ENCODE peak calls at places on chromosomes 2 and 18, in four cellular contexts. One of them, this sample, is unnamed.

GRCh38 chr18:70490008-70490933 is 201.4 kb downstream of the SOCS6 start:
- DNase-seq in fibroblast of pulmonary artery: peak; percentile 74
- DNase-seq in body of pancreas: peak; percentile 43
- DNase-seq in sigmoid colon: no peak
- DNase-seq in this sample: peak; percentile 70

GRCh38 chr2:190505696-190506095 is 28.8 kb downstream of the NEMP2 start:
- DNase-seq in fibroblast of pulmonary artery: no peak
- DNase-seq in body of pancreas: no peak
- DNase-seq in sigmoid colon: no peak
- DNase-seq in this sample: no peak

GRCh38 chr2:54678719-54679118 is 44.7 kb upstream of the EML6 start:
- DNase-seq in fibroblast of pulmonary artery: no peak
- DNase-seq in body of pancreas: no peak
- DNase-seq in sigmoid colon: no peak
- DNase-seq in this sample: no peak

GRCh38 chr2:108492364-108492763 is 41.9 kb upstream of the LIMS1 start:
- DNase-seq in fibroblast of pulmonary artery: peak; percentile 95
- DNase-seq in body of pancreas: no peak
- DNase-seq in sigmoid colon: no peak
- DNase-seq in this sample: peak; percentile 90

GRCh38 chr2:120571015-120571728 is 164.5 kb upstream of the GLI2 start:
- DNase-seq in fibroblast of pulmonary artery: no peak
- DNase-seq in body of pancreas: no peak
- DNase-seq in sigmoid colon: no peak
- DNase-seq in this sample: no peak

GRCh38 chr2:233210843-233211600 is 40.5 kb upstream of the ATG16L1 start:
- DNase-seq in fibroblast of pulmonary artery: peak; percentile 95
- DNase-seq in body of pancreas: peak; percentile 48
- DNase-seq in sigmoid colon: peak; percentile 88
- DNase-seq in this sample: peak; percentile 93

GRCh38 chr18:54094474-54094873 is 130.0 kb downstream of the MBD2 start:
- DNase-seq in fibroblast of pulmonary artery: no peak
- DNase-seq in body of pancreas: no peak
- DNase-seq in sigmoid colon: no peak
- DNase-seq in this sample: no peak

GRCh38 chr2:73868204-73868978 is 24.4 kb upstream of the ACTG2 start:
- DNase-seq in fibroblast of pulmonary artery: no peak
- DNase-seq in body of pancreas: no peak
- DNase-seq in sigmoid colon: no peak
- DNase-seq in this sample: no peak

GRCh38 chr2:54757496-54757895 is 34.0 kb downstream of the EML6 start:
- DNase-seq in fibroblast of pulmonary artery: peak; percentile 64
- DNase-seq in body of pancreas: no peak
- DNase-seq in sigmoid colon: no peak
- DNase-seq in this sample: no peak

GRCh38 chr2:148987286-148987685 is 51.2 kb upstream of the LYPD6B start:
- DNase-seq in fibroblast of pulmonary artery: no peak
- DNase-seq in body of pancreas: no peak
- DNase-seq in sigmoid colon: no peak
- DNase-seq in this sample: no peak

GRCh38 chr2:152480870-152481269 is 145.9 kb downstream of the FMNL2 start:
- DNase-seq in fibroblast of pulmonary artery: no peak
- DNase-seq in body of pancreas: no peak
- DNase-seq in sigmoid colon: no peak
- DNase-seq in this sample: no peak

GRCh38 chr2:108825736-108826135 is 39.2 kb downstream of the CCDC138 start:
- DNase-seq in fibroblast of pulmonary artery: no peak
- DNase-seq in body of pancreas: no peak
- DNase-seq in sigmoid colon: no peak
- DNase-seq in this sample: no peak

GRCh38 chr18:26621161-26622026 is 73.0 kb upstream of the KCTD1 start:
- DNase-seq in fibroblast of pulmonary artery: peak; percentile 47
- DNase-seq in body of pancreas: peak; percentile 59
- DNase-seq in sigmoid colon: no peak
- DNase-seq in this sample: peak; percentile 77

GRCh38 chr2:111221701-111222100 is 101.0 kb downstream of the BCL2L11 start:
- DNase-seq in fibroblast of pulmonary artery: no peak
- DNase-seq in body of pancreas: no peak
- DNase-seq in sigmoid colon: no peak
- DNase-seq in this sample: no peak

GRCh38 chr2:26139269-26140183 is 33.4 kb upstream of the GAREM2 start:
- DNase-seq in fibroblast of pulmonary artery: no peak
- DNase-seq in body of pancreas: peak; percentile 75
- DNase-seq in sigmoid colon: no peak
- DNase-seq in this sample: no peak

GRCh38 chr18:76452357-76452756 is 42.7 kb downstream of the ZNF516 start:
- DNase-seq in fibroblast of pulmonary artery: peak; percentile 41
- DNase-seq in body of pancreas: peak; percentile 4
- DNase-seq in sigmoid colon: peak; percentile 61
- DNase-seq in this sample: no peak

GRCh38 chr2:99707592-99707991 is 217.8 kb upstream of the REV1 start:
- DNase-seq in fibroblast of pulmonary artery: peak; percentile 16
- DNase-seq in body of pancreas: no peak
- DNase-seq in sigmoid colon: no peak
- DNase-seq in this sample: peak; percentile 20

GRCh38 chr2:206410714-206411113 is 32.6 kb upstream of the ADAM23 start:
- DNase-seq in fibroblast of pulmonary artery: no peak
- DNase-seq in body of pancreas: no peak
- DNase-seq in sigmoid colon: no peak
- DNase-seq in this sample: no peak

GRCh38 chr2:186533717-186534116 is 47.7 kb downstream of the ZC3H15 start:
- DNase-seq in fibroblast of pulmonary artery: no peak
- DNase-seq in body of pancreas: no peak
- DNase-seq in sigmoid colon: no peak
- DNase-seq in this sample: no peak

GRCh38 chr2:40130251-40130994 is 321.5 kb downstream of the SLC8A1 start:
- DNase-seq in fibroblast of pulmonary artery: peak; percentile 61
- DNase-seq in body of pancreas: no peak
- DNase-seq in sigmoid colon: no peak
- DNase-seq in this sample: no peak

GRCh38 chr2:10331702-10332401 is 29.1 kb downstream of the HPCAL1 start:
- DNase-seq in fibroblast of pulmonary artery: no peak
- DNase-seq in body of pancreas: no peak
- DNase-seq in sigmoid colon: no peak
- DNase-seq in this sample: no peak

GRCh38 chr2:148704247-148704646 is 59.7 kb downstream of the EPC2 start:
- DNase-seq in fibroblast of pulmonary artery: no peak
- DNase-seq in body of pancreas: no peak
- DNase-seq in sigmoid colon: no peak
- DNase-seq in this sample: no peak

GRCh38 chr18:50817898-50818250 is 1.9 kb downstream of the MRO start:
- DNase-seq in fibroblast of pulmonary artery: peak; percentile 76
- DNase-seq in body of pancreas: no peak
- DNase-seq in sigmoid colon: no peak
- DNase-seq in this sample: peak; percentile 49

GRCh38 chr2:206790311-206790935 is 25.0 kb downstream of the FASTKD2 start:
- DNase-seq in fibroblast of pulmonary artery: peak; percentile 5
- DNase-seq in body of pancreas: no peak
- DNase-seq in sigmoid colon: no peak
- DNase-seq in this sample: no peak

GRCh38 chr2:232491139-232491780 is 3.6 kb upstream of the ECEL1 start:
- DNase-seq in fibroblast of pulmonary artery: no peak
- DNase-seq in body of pancreas: no peak
- DNase-seq in sigmoid colon: peak; percentile 28
- DNase-seq in this sample: no peak

GRCh38 chr2:215969131-215969841 is 44.1 kb downstream of the MREG start:
- DNase-seq in fibroblast of pulmonary artery: no peak
- DNase-seq in body of pancreas: no peak
- DNase-seq in sigmoid colon: no peak
- DNase-seq in this sample: peak; percentile 11

GRCh38 chr2:1010373-1011017 is 59.8 kb downstream of the SNTG2 start:
- DNase-seq in fibroblast of pulmonary artery: no peak
- DNase-seq in body of pancreas: no peak
- DNase-seq in sigmoid colon: no peak
- DNase-seq in this sample: no peak

GRCh38 chr2:224382973-224383555 is 18.8 kb downstream of the FAM124B start:
- DNase-seq in fibroblast of pulmonary artery: no peak
- DNase-seq in body of pancreas: no peak
- DNase-seq in sigmoid colon: no peak
- DNase-seq in this sample: no peak

GRCh38 chr2:141341444-141341843 is 789.4 kb downstream of the LRP1B start:
- DNase-seq in fibroblast of pulmonary artery: peak; percentile 94
- DNase-seq in body of pancreas: no peak
- DNase-seq in sigmoid colon: no peak
- DNase-seq in this sample: peak; percentile 7

GRCh38 chr2:189037518-189037917 is 63.3 kb downstream of the COL3A1 start:
- DNase-seq in fibroblast of pulmonary artery: peak; percentile 59
- DNase-seq in body of pancreas: no peak
- DNase-seq in sigmoid colon: no peak
- DNase-seq in this sample: peak; percentile 41

GRCh38 chr2:184339966-184340365 is 258.4 kb upstream of the ZNF804A start:
- DNase-seq in fibroblast of pulmonary artery: peak; percentile 0
- DNase-seq in body of pancreas: no peak
- DNase-seq in sigmoid colon: no peak
- DNase-seq in this sample: peak; percentile 24

GRCh38 chr2:102238039-102238756 is 51.4 kb downstream of the IL1RL2 start:
- DNase-seq in fibroblast of pulmonary artery: peak; percentile 85
- DNase-seq in body of pancreas: no peak
- DNase-seq in sigmoid colon: peak; percentile 43
- DNase-seq in this sample: no peak

GRCh38 chr2:102241616-102242260 is 54.9 kb downstream of the IL1RL2 start:
- DNase-seq in fibroblast of pulmonary artery: peak; percentile 44
- DNase-seq in body of pancreas: no peak
- DNase-seq in sigmoid colon: no peak
- DNase-seq in this sample: no peak

GRCh38 chr2:102238778-102239177 is 52.0 kb downstream of the IL1RL2 start:
- DNase-seq in fibroblast of pulmonary artery: no peak
- DNase-seq in body of pancreas: no peak
- DNase-seq in sigmoid colon: no peak
- DNase-seq in this sample: no peak

GRCh38 chr2:102239344-102239743 is 52.5 kb downstream of the IL1RL2 start:
- DNase-seq in fibroblast of pulmonary artery: no peak
- DNase-seq in body of pancreas: no peak
- DNase-seq in sigmoid colon: no peak
- DNase-seq in this sample: no peak

GRCh38 chr2:102240640-102241370 is 54.0 kb downstream of the IL1RL2 start:
- DNase-seq in fibroblast of pulmonary artery: peak; percentile 99
- DNase-seq in body of pancreas: peak; percentile 90
- DNase-seq in sigmoid colon: peak; percentile 96
- DNase-seq in this sample: peak; percentile 87
- TF ChIP-seq CTCF in fibroblast of pulmonary artery: peak; percentile 99
- TF ChIP-seq CTCF in body of pancreas: peak; percentile 97
- TF ChIP-seq CTCF in sigmoid colon: peak; percentile 89
- TF ChIP-seq CTCF in this sample: peak; percentile 97

GRCh38 chr18:52348209-52348608 is 8.2 kb downstream of the DCC start:
- DNase-seq in fibroblast of pulmonary artery: peak; percentile 16
- DNase-seq in body of pancreas: no peak
- DNase-seq in sigmoid colon: no peak
- DNase-seq in this sample: peak; percentile 27
- TF ChIP-seq CTCF in fibroblast of pulmonary artery: peak; percentile 38
- TF ChIP-seq CTCF in body of pancreas: no peak
- TF ChIP-seq CTCF in sigmoid colon: no peak
- TF ChIP-seq CTCF in this sample: no peak

DNA sequence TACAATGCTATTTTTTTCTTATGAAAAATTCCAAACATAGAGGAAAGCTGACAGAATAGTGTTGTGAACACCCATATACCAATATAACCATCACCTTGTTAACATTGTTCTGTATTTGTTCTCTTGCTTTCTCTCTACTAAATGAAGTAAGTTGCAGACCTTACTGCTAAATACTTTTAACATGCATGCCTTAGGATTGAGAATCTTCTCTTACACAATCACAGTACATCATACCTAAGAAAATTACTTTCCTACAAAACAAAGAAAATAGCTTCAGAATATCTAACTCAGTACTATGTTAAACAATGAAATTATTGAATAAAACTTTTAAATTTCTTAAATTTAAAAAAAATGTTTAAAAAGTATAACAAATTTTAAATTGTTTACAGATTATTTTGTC is 136.5 kb downstream of the UBR3 start:
- DNase-seq in fibroblast of pulmonary artery: peak; percentile 48
- DNase-seq in body of pancreas: no peak
- DNase-seq in sigmoid colon: no peak
- DNase-seq in this sample: no peak
- TF ChIP-seq CTCF in fibroblast of pulmonary artery: no peak
- TF ChIP-seq CTCF in body of pancreas: no peak
- TF ChIP-seq CTCF in sigmoid colon: no peak
- TF ChIP-seq CTCF in this sample: no peak

GRCh38 chr18:48784654-48785053 is 166.1 kb downstream of the SMAD7 start:
- DNase-seq in fibroblast of pulmonary artery: no peak
- DNase-seq in body of pancreas: no peak
- DNase-seq in sigmoid colon: peak; percentile 58
- DNase-seq in this sample: no peak

GRCh38 chr18:48785091-48785614 is 165.6 kb downstream of the SMAD7 start:
- DNase-seq in fibroblast of pulmonary artery: no peak
- DNase-seq in body of pancreas: no peak
- DNase-seq in sigmoid colon: peak; percentile 71
- DNase-seq in this sample: no peak

GRCh38 chr18:48786621-48787522 is 163.9 kb downstream of the SMAD7 start:
- DNase-seq in fibroblast of pulmonary artery: no peak
- DNase-seq in body of pancreas: no peak
- DNase-seq in sigmoid colon: peak; percentile 61
- DNase-seq in this sample: no peak

GRCh38 chr18:48787523-48788151 is 163.1 kb downstream of the SMAD7 start:
- DNase-seq in fibroblast of pulmonary artery: no peak
- DNase-seq in body of pancreas: no peak
- DNase-seq in sigmoid colon: peak; percentile 47
- DNase-seq in this sample: no peak

DNA sequence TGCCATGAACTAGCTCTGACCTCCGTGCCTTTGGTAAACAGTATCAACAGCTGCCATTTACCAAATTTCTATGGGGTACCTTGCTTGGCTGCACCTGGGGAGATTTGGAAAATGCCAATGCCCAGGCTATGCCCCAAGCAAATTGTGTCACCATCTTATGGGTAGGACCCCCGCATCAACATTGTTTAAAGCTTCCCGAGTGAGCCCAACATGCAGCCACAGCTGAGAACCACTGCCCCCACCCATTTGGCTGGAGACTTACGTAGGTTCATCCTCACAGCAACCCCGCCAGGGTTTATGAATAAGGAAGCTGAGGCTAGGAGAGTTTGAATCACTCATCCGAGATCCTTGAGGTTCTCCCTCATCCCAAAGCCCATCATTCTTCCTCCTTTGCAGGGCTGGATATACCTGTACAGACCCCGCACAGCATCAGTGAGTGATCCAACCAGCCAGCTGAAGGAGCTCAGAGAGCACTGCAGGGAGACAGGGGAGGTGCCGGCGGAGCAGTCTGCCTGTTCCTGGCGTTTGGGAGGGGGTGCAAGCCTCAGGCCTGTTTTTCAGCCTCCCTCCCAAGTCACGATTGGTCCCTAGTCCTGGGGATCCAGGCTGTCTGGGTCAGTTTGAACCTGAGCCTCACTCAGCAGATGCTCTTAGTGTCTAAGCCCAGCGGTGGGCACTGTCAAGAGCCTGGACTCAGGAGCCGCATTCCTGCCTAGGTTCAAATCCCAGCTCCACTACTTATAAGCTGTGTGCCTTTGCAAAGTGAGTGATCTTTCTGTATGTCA is 164.9 kb downstream of the SMAD7 start:
- DNase-seq in fibroblast of pulmonary artery: no peak
- DNase-seq in body of pancreas: no peak
- DNase-seq in sigmoid colon: peak; percentile 40
- DNase-seq in this sample: no peak
- TF ChIP-seq CTCF in fibroblast of pulmonary artery: no peak
- TF ChIP-seq CTCF in body of pancreas: no peak
- TF ChIP-seq CTCF in sigmoid colon: no peak
- TF ChIP-seq CTCF in this sample: no peak

This sample was measured in MCF 10A.